ENCODE peak calls at places on chromosomes 3 and 15, in ten cellular contexts. W is astrocyte of the spinal cord; A is SK-MEL-5; T is T1000; S is foreskin fibroblast; X is activated naive CD8-positive, alpha-beta T cell treated with anti-CD3 and anti-CD28 coated beads for 36 hours; L is stromal cell of bone marrow; K is natural killer cell; C is HuH-7; R is astrocyte of the hippocampus. U is an unnamed sample.

GRCh38 chr15:74302821-74303359 is 64.6 kb downstream of the CYP11A1 start:
- DNase-seq in W (peak; percentile 25), S (peak; percentile 46), T (no peak), C (peak; percentile 79), R (peak; percentile 74), A (peak; percentile 49), L (no peak), K (no peak), X (peak; percentile 41), U (peak; percentile 9)

GRCh38 chr3:188198760-188199327 is 44.9 kb downstream of the LPP start:
- DNase-seq in S (no peak), X (no peak), T (no peak), A (no peak), L (no peak), R (no peak), W (no peak), K (no peak), C (no peak), U (no peak)

GRCh38 chr15:22839046-22839705 is 710 bp downstream of the NIPA2 start:
- DNase-seq in T (no peak), A (no peak), W (peak; percentile 14), L (no peak), C (no peak), K (no peak), X (no peak), S (no peak), R (peak; percentile 26), U (peak; percentile 36)

GRCh38 chr15:33086500-33087141 is 107.9 kb downstream of the FMN1 start:
- DNase-seq in T (no peak), R (peak; percentile 73), A (peak; percentile 65), S (peak; percentile 85), W (peak; percentile 82), X (no peak), C (no peak), K (no peak), L (peak; percentile 75), U (peak; percentile 62)

GRCh38 chr15:37016287-37016686 is 84.1 kb downstream of the MEIS2 start:
- DNase-seq in L (peak; percentile 59), X (no peak), T (no peak), A (no peak), S (peak; percentile 85), W (peak; percentile 85), C (no peak), R (peak; percentile 83), K (no peak), U (no peak)

GRCh38 chr3:52385157-52385556 is 59.7 kb downstream of the SEMA3G start:
- DNase-seq in A (peak; percentile 67), K (no peak), X (peak; percentile 31), T (no peak), L (peak; percentile 3), R (peak; percentile 50), S (peak; percentile 59), W (peak; percentile 10), C (peak; percentile 76), U (peak; percentile 26)

GRCh38 chr3:13590841-13591515 is 42.1 kb downstream of the FBLN2 start:
- DNase-seq in W (no peak), S (no peak), K (no peak), A (no peak), C (no peak), X (no peak), L (no peak), R (no peak), T (no peak), U (no peak)

GRCh38 chr3:65723011-65723410 is 315.7 kb downstream of the MAGI1 start:
- DNase-seq in X (no peak), R (no peak), C (no peak), T (no peak), A (no peak), K (no peak), L (no peak), W (no peak), S (no peak), U (no peak)

GRCh38 chr15:57415559-57415958 is 39.3 kb downstream of the CGNL1 start:
- DNase-seq in X (no peak), A (no peak), K (no peak), S (no peak), W (no peak), T (no peak), L (no peak), R (no peak), C (no peak), U (no peak)

GRCh38 chr3:73768594-73769308 is 144.0 kb upstream of the PDZRN3 start:
- DNase-seq in K (no peak), W (no peak), X (no peak), S (peak; percentile 70), T (no peak), A (no peak), L (no peak), R (no peak), C (no peak), U (no peak)

GRCh38 chr3:155243512-155243921 is 50.0 kb downstream of the STRIT1 start:
- DNase-seq in W (peak; percentile 56), S (peak; percentile 61), R (peak; percentile 4), T (no peak), X (no peak), A (peak; percentile 4), K (no peak), C (no peak), L (no peak), U (no peak)

GRCh38 chr3:31268868-31269267 is 263.9 kb upstream of the STT3B start:
- DNase-seq in S (no peak), K (no peak), T (no peak), R (no peak), W (no peak), X (no peak), C (no peak), A (no peak), L (no peak), U (no peak)

GRCh38 chr3:23701711-23702110 is 104.0 kb upstream of the UBE2E1 start:
- DNase-seq in X (no peak), L (no peak), W (no peak), K (no peak), S (no peak), T (no peak), A (no peak), R (no peak), C (no peak), U (no peak)

GRCh38 chr3:9422712-9423424 is 25.5 kb downstream of the SETD5 start:
- DNase-seq in T (peak; percentile 60), W (peak; percentile 97), A (peak; percentile 98), R (peak; percentile 97), K (no peak), S (peak; percentile 98), X (no peak), C (peak; percentile 78), L (peak; percentile 96), U (peak; percentile 99)

GRCh38 chr15:90706394-90707327 is 10.5 kb upstream of the BLM start:
- DNase-seq in T (no peak), S (no peak), C (no peak), L (no peak), A (peak; percentile 44), R (peak; percentile 26), X (no peak), K (no peak), W (no peak), U (no peak)

GRCh38 chr15:47820047-47820779 is 102.9 kb downstream of the SEMA6D start:
- DNase-seq in C (no peak), W (no peak), S (peak; percentile 59), R (peak; percentile 6), K (no peak), A (no peak), L (no peak), X (no peak), T (no peak), U (no peak)

GRCh38 chr3:141877911-141878310 is 1.5 kb downstream of the ATP1B3 start:
- DNase-seq in S (peak; percentile 52), R (peak; percentile 47), X (no peak), A (peak; percentile 37), L (no peak), C (no peak), K (no peak), T (no peak), W (peak; percentile 45), U (peak; percentile 54)

GRCh38 chr3:133413166-133414020 is 13.5 kb downstream of the BFSP2 start:
- DNase-seq in C (peak; percentile 49), S (peak; percentile 61), R (peak; percentile 50), W (peak; percentile 41), X (no peak), L (peak; percentile 28), A (peak; percentile 78), T (no peak), K (no peak), U (no peak)

GRCh38 chr15:69337133-69337532 is 38.4 kb downstream of the PAQR5 start:
- DNase-seq in A (no peak), X (no peak), T (no peak), R (peak; percentile 14), S (peak; percentile 70), K (no peak), W (peak; percentile 40), C (no peak), L (no peak), U (peak; percentile 33)

GRCh38 chr15:25670025-25670554 is 193.0 kb downstream of the ATP10A start:
- DNase-seq in S (peak; percentile 72), C (no peak), K (no peak), A (peak; percentile 93), W (peak; percentile 89), R (peak; percentile 86), T (no peak), X (no peak), L (peak; percentile 58), U (no peak)

GRCh38 chr3:119311191-119311925 is 17.2 kb downstream of the ARHGAP31 start:
- DNase-seq in R (peak; percentile 65), A (no peak), W (peak; percentile 88), X (no peak), K (no peak), T (peak; percentile 18), S (peak; percentile 74), L (no peak), C (no peak), U (peak; percentile 35)

GRCh38 chr3:4306091-4306490 is 2.9 kb downstream of the SETMAR start:
- DNase-seq in T (no peak), L (no peak), X (no peak), S (peak; percentile 10), R (no peak), C (no peak), K (no peak), A (no peak), W (no peak), U (no peak)

GRCh38 chr3:160754371-160754854 is 1.6 kb upstream of the PPM1L start:
- DNase-seq in L (peak; percentile 41), R (peak; percentile 71), S (peak; percentile 62), A (peak; percentile 21), W (peak; percentile 61), K (peak; percentile 26), C (peak; percentile 24), T (peak; percentile 18), X (peak; percentile 18), U (peak; percentile 64)

GRCh38 chr3:150956376-150956775 is 16.2 kb downstream of the CLRN1 start:
- DNase-seq in K (no peak), T (no peak), A (no peak), L (peak; percentile 33), C (no peak), S (peak; percentile 74), R (peak; percentile 67), W (peak; percentile 29), X (no peak), U (no peak)

GRCh38 chr3:196736670-196737374 is 2.8 kb upstream of the PAK2 start:
- DNase-seq in R (no peak), L (no peak), T (no peak), W (no peak), A (no peak), S (no peak), C (no peak), X (no peak), K (no peak), U (no peak)

GRCh38 chr15:43275736-43276562 is 9.2 kb upstream of the TGM5 start:
- DNase-seq in K (no peak), S (no peak), W (no peak), L (no peak), R (no peak), T (no peak), C (no peak), A (peak; percentile 72), X (no peak), U (no peak)

GRCh38 chr15:63832620-63833245 is 1.0 kb downstream of the HERC1 start:
- DNase-seq in C (peak; percentile 20), R (no peak), S (no peak), A (no peak), T (no peak), X (no peak), W (no peak), K (no peak), L (no peak), U (no peak)

GRCh38 chr3:87076951-87077350 is 86.0 kb upstream of the VGLL3 start:
- DNase-seq in R (peak; percentile 66), A (no peak), L (peak; percentile 57), C (no peak), K (no peak), T (no peak), X (no peak), S (peak; percentile 81), W (peak; percentile 80), U (no peak)

U was measured in endothelial cell of umbilical vein.